ENCODE peak calls at places on chromosome 16, in seven cellular contexts. H is A549, T is stomach, I is SK-N-SH, R is transverse colon, Y is tibial nerve, U is upper lobe of left lung. W is an unnamed sample.

GRCh38 chr16:48720266-48720665 is 110.3 kb upstream of the N4BP1 start:
- DNase-seq in H (peak; percentile 4), T (no peak), I (no peak), R (no peak), Y (no peak), U (no peak), W (no peak)

GRCh38 chr16:4403133-4403949 is 13.1 kb downstream of the CORO7 start:
- DNase-seq in H (no peak), T (no peak), I (no peak), R (no peak), Y (no peak), U (no peak), W (peak; percentile 23)

GRCh38 chr16:19843371-19843770 is 41.3 kb downstream of the GPRC5B start:
- DNase-seq in H (no peak), T (no peak), I (no peak), R (no peak), Y (no peak), U (no peak), W (no peak)

GRCh38 chr16:1691956-1692355 is 13.9 kb downstream of the JPT2 start:
- DNase-seq in H (peak; percentile 86), T (no peak), I (no peak), R (no peak), Y (no peak), U (no peak), W (no peak)

GRCh38 chr16:1347962-1348361 is 3.7 kb downstream of the TSR3 start:
- DNase-seq in H (no peak), T (no peak), I (no peak), R (no peak), Y (no peak), U (peak; percentile 86), W (no peak)

GRCh38 chr16:28543072-28543471 is 4.3 kb upstream of the NUPR1 start:
- DNase-seq in H (no peak), T (peak; percentile 69), I (no peak), R (peak; percentile 82), Y (peak; percentile 44), U (no peak), W (no peak)

GRCh38 chr16:75267631-75268264 is 16.3 kb upstream of the BCAR1 start:
- DNase-seq in H (peak; percentile 75), T (peak; percentile 65), I (peak; percentile 38), R (peak; percentile 84), Y (no peak), U (no peak), W (no peak)

GRCh38 chr16:68257251-68257905 is 6.9 kb upstream of the SLC7A6 start:
- DNase-seq in H (no peak), T (no peak), I (no peak), R (peak; percentile 63), Y (no peak), U (no peak), W (no peak)

GRCh38 chr16:27777527-27777926 is 227.6 kb downstream of the KATNIP start:
- DNase-seq in H (no peak), T (no peak), I (no peak), R (no peak), Y (no peak), U (no peak), W (no peak)

GRCh38 chr16:82135844-82136243 is 34.2 kb downstream of the MPHOSPH6 start:
- DNase-seq in H (no peak), T (no peak), I (no peak), R (no peak), Y (no peak), U (no peak), W (no peak)

GRCh38 chr16:77943770-77944169 is 78.6 kb upstream of the CLEC3A start:
- DNase-seq in H (no peak), T (no peak), I (no peak), R (no peak), Y (no peak), U (no peak), W (no peak)

GRCh38 chr16:20838250-20838649 is 31.9 kb downstream of the REXO5 start:
- DNase-seq in H (no peak), T (no peak), I (no peak), R (no peak), Y (no peak), U (no peak), W (no peak)

GRCh38 chr16:85583491-85584181 is 29.5 kb upstream of the GSE1 start:
- DNase-seq in H (no peak), T (no peak), I (peak; percentile 69), R (no peak), Y (no peak), U (no peak), W (no peak)

GRCh38 chr16:57619133-57619605 is 9.3 kb upstream of the ADGRG1 start:
- DNase-seq in H (no peak), T (peak; percentile 22), I (no peak), R (no peak), Y (no peak), U (no peak), W (peak; percentile 14)

GRCh38 chr16:72025404-72026114 is 17.0 kb downstream of the DHODH start:
- DNase-seq in H (no peak), T (no peak), I (no peak), R (no peak), Y (no peak), U (no peak), W (no peak)

GRCh38 chr16:13909872-13910303 is 10.1 kb upstream of the ERCC4 start:
- DNase-seq in H (peak; percentile 49), T (peak; percentile 87), I (no peak), R (no peak), Y (no peak), U (no peak), W (peak; percentile 86)

GRCh38 chr16:79278506-79278905 is 322.0 kb downstream of the MAF start:
- DNase-seq in H (no peak), T (no peak), I (no peak), R (peak; percentile 44), Y (no peak), U (peak; percentile 13), W (no peak)

GRCh38 chr16:9055115-9055514 is 36.3 kb upstream of the HAPSTR1 start:
- DNase-seq in H (no peak), T (no peak), I (no peak), R (no peak), Y (no peak), U (no peak), W (no peak)

GRCh38 chr16:16042076-16042475 is 92.7 kb downstream of the ABCC1 start:
- DNase-seq in H (no peak), T (peak; percentile 93), I (peak; percentile 71), R (no peak), Y (no peak), U (no peak), W (no peak)

GRCh38 chr16:46658925-46659324 is 30.1 kb downstream of the VPS35 start:
- DNase-seq in H (no peak), T (no peak), I (no peak), R (peak; percentile 12), Y (peak; percentile 14), U (no peak), W (no peak)

GRCh38 chr16:82523786-82524185 is 103.0 kb upstream of the CDH13 start:
- DNase-seq in H (no peak), T (no peak), I (no peak), R (no peak), Y (no peak), U (no peak), W (no peak)

GRCh38 chr16:68190745-68191510 is 45.0 kb downstream of the ESRP2 start:
- DNase-seq in H (no peak), T (no peak), I (no peak), R (no peak), Y (no peak), U (no peak), W (no peak)

GRCh38 chr16:65919116-65919515 is 447.4 kb upstream of the CDH5 start:
- DNase-seq in H (no peak), T (no peak), I (no peak), R (no peak), Y (no peak), U (no peak), W (no peak)
- TF ChIP-seq EP300 in H (no peak), T (no peak), I (no peak), R (no peak), Y (no peak), U (no peak), W (no peak)

GRCh38 chr16:51237861-51238378 is 86.8 kb upstream of the SALL1 start:
- DNase-seq in H (no peak), T (no peak), I (no peak), R (no peak), Y (no peak), U (no peak), W (no peak)
- TF ChIP-seq EP300 in H (no peak), T (no peak), I (no peak), R (no peak), Y (no peak), U (no peak), W (no peak)

GRCh38 chr16:10579965-10580918 is at the start of gene EMP2:
- DNase-seq in H (peak; percentile 75), T (peak; percentile 85), I (peak; percentile 95), R (peak; percentile 87), Y (peak; percentile 69), U (peak; percentile 96), W (peak; percentile 91)

GRCh38 chr16:10577305-10578202 is 2.8 kb downstream of the EMP2 start:
- DNase-seq in H (no peak), T (no peak), I (peak; percentile 58), R (peak; percentile 41), Y (no peak), U (no peak), W (peak; percentile 50)

GRCh38 chr16:10576390-10577304 is 3.8 kb downstream of the EMP2 start:
- DNase-seq in H (no peak), T (no peak), I (no peak), R (no peak), Y (no peak), U (no peak), W (no peak)

GRCh38 chr16:10579575-10579964 is 828 bp downstream of the EMP2 start:
- DNase-seq in H (no peak), T (no peak), I (no peak), R (no peak), Y (no peak), U (no peak), W (no peak)

GRCh38 chr16:10578474-10579316 is 1.7 kb downstream of the EMP2 start:
- DNase-seq in H (no peak), T (peak; percentile 39), I (no peak), R (peak; percentile 68), Y (no peak), U (peak; percentile 71), W (peak; percentile 26)
- TF ChIP-seq EP300 in H (no peak), T (no peak), I (no peak), R (no peak), Y (no peak), U (peak; percentile 46), W (no peak)

GRCh38 chr16:23862556-23862955 is 26.8 kb downstream of the PRKCB start:
- DNase-seq in H (no peak), T (no peak), I (no peak), R (no peak), Y (no peak), U (no peak), W (no peak)

GRCh38 chr16:23861874-23862273 is 26.1 kb downstream of the PRKCB start:
- DNase-seq in H (no peak), T (no peak), I (no peak), R (no peak), Y (no peak), U (no peak), W (no peak)

GRCh38 chr16:23865853-23866252 is 30.1 kb downstream of the PRKCB start:
- DNase-seq in H (no peak), T (no peak), I (no peak), R (no peak), Y (no peak), U (no peak), W (no peak)

GRCh38 chr16:23866628-23867027 is 30.8 kb downstream of the PRKCB start:
- DNase-seq in H (no peak), T (no peak), I (no peak), R (no peak), Y (no peak), U (no peak), W (no peak)

GRCh38 chr16:23863511-23864422 is 28.0 kb downstream of the PRKCB start:
- DNase-seq in H (no peak), T (no peak), I (no peak), R (peak; percentile 31), Y (no peak), U (no peak), W (no peak)
- TF ChIP-seq EP300 in H (no peak), T (no peak), I (no peak), R (no peak), Y (peak; percentile 33), U (no peak), W (no peak)